ENCODE peak calls at places on chromosomes 2 and 18, in five cellular contexts. A, W, D, Y and L are unnamed samples.
A peak's percentile ranks its signal among the peaks of the same experiment; 100 is the strongest.

GRCh38 chr18:12906773-12907172 is 22.7 kb upstream of the PTPN2 start:
- DNase-seq in A (no peak), W (no peak), D (no peak), Y (no peak), L (no peak)

GRCh38 chr2:33366473-33366872 is 110.0 kb upstream of the RASGRP3 start:
- DNase-seq in A (peak; percentile 71), W (no peak), D (peak; percentile 80), Y (no peak), L (peak; percentile 67)

GRCh38 chr18:13616525-13617035 is 109.8 kb downstream of the FAM210A start:
- DNase-seq in A (no peak), W (no peak), D (no peak), Y (no peak), L (no peak)

GRCh38 chr2:4891394-4891793 is 800.8 kb upstream of the SOX11 start:
- DNase-seq in A (no peak), W (no peak), D (no peak), Y (no peak), L (no peak)

GRCh38 chr2:173226899-173227692 is 127.6 kb upstream of the CDCA7 start:
- DNase-seq in A (no peak), W (no peak), D (no peak), Y (no peak), L (no peak)

GRCh38 chr2:177474904-177475474 is 82.4 kb downstream of the AGPS start:
- DNase-seq in A (no peak), W (no peak), D (no peak), Y (no peak), L (no peak)

GRCh38 chr2:120803085-120803484 is 67.4 kb downstream of the GLI2 start:
- DNase-seq in A (no peak), W (no peak), D (no peak), Y (no peak), L (no peak)

GRCh38 chr18:9055185-9055584 is 47.3 kb upstream of the NDUFV2 start:
- DNase-seq in A (no peak), W (no peak), D (no peak), Y (peak; percentile 69), L (no peak)

GRCh38 chr2:61536086-61536722 is 2.0 kb downstream of the XPO1 start:
- DNase-seq in A (no peak), W (peak; percentile 49), D (peak; percentile 92), Y (no peak), L (peak; percentile 87)

GRCh38 chr2:102891261-102891660 is 129.4 kb downstream of the TMEM182 start:
- DNase-seq in A (no peak), W (no peak), D (no peak), Y (peak; percentile 96), L (no peak)

GRCh38 chr2:69789762-69790600 is 39.5 kb upstream of the GMCL1 start:
- DNase-seq in A (no peak), W (peak; percentile 51), D (no peak), Y (no peak), L (no peak)

GRCh38 chr2:128786800-128787478 is 468.3 kb upstream of the HS6ST1 start:
- DNase-seq in A (no peak), W (peak; percentile 78), D (no peak), Y (no peak), L (no peak)

GRCh38 chr2:95077893-95078603 is 43.6 kb downstream of the MRPS5 start:
- DNase-seq in A (no peak), W (peak; percentile 42), D (no peak), Y (no peak), L (no peak)

GRCh38 chr2:70124983-70125480 is 37.8 kb downstream of the PCBP1 start:
- DNase-seq in A (peak; percentile 85), W (peak; percentile 79), D (peak; percentile 89), Y (peak; percentile 33), L (peak; percentile 81)

GRCh38 chr18:5058768-5059539 is 138.1 kb downstream of the AKAIN1 start:
- DNase-seq in A (peak; percentile 55), W (no peak), D (no peak), Y (no peak), L (peak; percentile 26)

GRCh38 chr18:3612315-3612714 is 162.3 kb downstream of the TGIF1 start:
- DNase-seq in A (no peak), W (no peak), D (no peak), Y (no peak), L (no peak)

GRCh38 chr2:107001964-107002696 is 116.2 kb upstream of the ST6GAL2 start:
- DNase-seq in A (no peak), W (no peak), D (no peak), Y (no peak), L (no peak)

GRCh38 chr2:120539937-120540718 is 194.2 kb downstream of the INHBB start:
- DNase-seq in A (peak; percentile 96), W (peak; percentile 75), D (peak; percentile 91), Y (no peak), L (peak; percentile 79)

GRCh38 chr2:50476174-50476573 is 555.8 kb downstream of the NRXN1 start:
- DNase-seq in A (no peak), W (peak; percentile 55), D (no peak), Y (peak; percentile 9), L (no peak)

GRCh38 chr2:69400121-69400520 is 13.1 kb upstream of the GFPT1 start:
- DNase-seq in A (no peak), W (no peak), D (no peak), Y (no peak), L (no peak)

GRCh38 chr18:73563345-73563744 is 584.3 kb downstream of the FBXO15 start:
- DNase-seq in A (no peak), W (no peak), D (no peak), Y (no peak), L (no peak)

GRCh38 chr2:10274376-10274775 is 28.3 kb upstream of the HPCAL1 start:
- DNase-seq in A (peak; percentile 32), W (peak; percentile 27), D (peak; percentile 66), Y (no peak), L (no peak)

GRCh38 chr2:100941646-100942240 is 60.3 kb upstream of the RPL31 start:
- DNase-seq in A (no peak), W (peak; percentile 20), D (no peak), Y (no peak), L (no peak)

GRCh38 chr18:48991299-48992055 is 40.7 kb upstream of the SMAD7 start:
- DNase-seq in A (no peak), W (peak; percentile 54), D (no peak), Y (no peak), L (no peak)

GRCh38 chr2:84278386-84278785 is 180.7 kb downstream of the SUCLG1 start:
- DNase-seq in A (no peak), W (no peak), D (no peak), Y (no peak), L (no peak)

GRCh38 chr2:233422649-233423435 is 68.5 kb downstream of the DGKD start:
- DNase-seq in A (no peak), W (no peak), D (no peak), Y (no peak), L (no peak)

GRCh38 chr2:45918816-45919655 is 267.6 kb downstream of the PRKCE start:
- DNase-seq in A (no peak), W (no peak), D (no peak), Y (no peak), L (no peak)

GRCh38 chr2:17228461-17228860 is 289.8 kb downstream of the RAD51AP2 start:
- DNase-seq in A (no peak), W (no peak), D (no peak), Y (no peak), L (no peak)

GRCh38 chr2:65430515-65431416 is 1.6 kb downstream of the SPRED2 start:
- DNase-seq in A (peak; percentile 76), W (peak; percentile 80), D (peak; percentile 85), Y (peak; percentile 84), L (peak; percentile 73)

GRCh38 chr2:120898961-120899360 is 163.3 kb downstream of the GLI2 start:
- DNase-seq in A (peak; percentile 20), W (peak; percentile 71), D (no peak), Y (no peak), L (no peak)

GRCh38 chr18:61199131-61199903 is 133.9 kb upstream of the CDH20 start:
- DNase-seq in A (no peak), W (no peak), D (no peak), Y (no peak), L (no peak)

GRCh38 chr2:174778479-174778962 is 14.2 kb upstream of the CHRNA1 start:
- DNase-seq in A (no peak), W (no peak), D (no peak), Y (peak; percentile 90), L (peak; percentile 49)

GRCh38 chr2:219350215-219350937 is 17.8 kb upstream of the RESP18 start:
- DNase-seq in A (no peak), W (no peak), D (no peak), Y (no peak), L (no peak)